ENCODE peak calls at places on chromosomes 4 and X, in ten cellular contexts. Y is omental fat pad, B is HCT116, F is endothelial cell, E is AG10803, M is lower leg skin, Q is sigmoid colon, K is endothelial cell of umbilical vein, G is testis, X is Peyer's patch. H is an unnamed sample.

GRCh38 chr4:1746919-1747602 is 25.7 kb downstream of the TACC3 start:
- DNase-seq in Y (no peak), B (no peak), F (no peak), E (no peak), M (no peak), Q (no peak), K (no peak), G (peak), X (no peak), H (no peak)

GRCh38 chrX:66728818-66729271 is 90.0 kb upstream of the EDA2R start:
- DNase-seq in Y (no peak), B (no peak), F (peak), E (peak), M (peak), Q (peak), K (peak), G (peak), X (peak), H (peak)

GRCh38 chr4:2900701-2901100 is 57.1 kb downstream of the ADD1 start:
- DNase-seq in Y (no peak), B (no peak), F (no peak), E (no peak), M (no peak), Q (no peak), K (no peak), G (no peak), X (no peak), H (no peak)

GRCh38 chr4:40238700-40239548 is 42.1 kb downstream of the RHOH start:
- DNase-seq in Y (no peak), B (no peak), F (no peak), E (no peak), M (no peak), Q (no peak), K (no peak), G (no peak), X (peak), H (peak)

GRCh38 chr4:64776820-64777219 is 367.6 kb upstream of the TECRL start:
- DNase-seq in Y (no peak), B (no peak), F (no peak), E (no peak), M (no peak), Q (no peak), K (no peak), G (no peak), X (no peak), H (no peak)

GRCh38 chr4:100872811-100873210 is 355.0 kb upstream of the EMCN start:
- DNase-seq in Y (no peak), B (no peak), F (no peak), E (peak), M (no peak), Q (no peak), K (no peak), G (no peak), X (no peak), H (no peak)

GRCh38 chr4:78207951-78208350 is 150.8 kb downstream of the FRAS1 start:
- DNase-seq in Y (no peak), B (no peak), F (no peak), E (no peak), M (no peak), Q (no peak), K (no peak), G (no peak), X (no peak), H (no peak)

GRCh38 chr4:80709082-80709869 is 321.2 kb upstream of the BMP3 start:
- DNase-seq in Y (no peak), B (no peak), F (no peak), E (no peak), M (no peak), Q (no peak), K (no peak), G (no peak), X (no peak), H (no peak)

GRCh38 chr4:161929966-161930365 is 233.8 kb downstream of the FSTL5 start:
- DNase-seq in Y (no peak), B (no peak), F (no peak), E (peak), M (no peak), Q (no peak), K (peak), G (peak), X (no peak), H (no peak)

GRCh38 chr4:128468485-128468989 is 180.9 kb upstream of the PGRMC2 start:
- DNase-seq in Y (no peak), B (no peak), F (no peak), E (peak), M (peak), Q (peak), K (peak), G (peak), X (peak), H (no peak)

GRCh38 chr4:128465523-128465922 is 177.9 kb upstream of the PGRMC2 start:
- DNase-seq in Y (no peak), B (no peak), F (no peak), E (no peak), M (no peak), Q (no peak), K (no peak), G (no peak), X (no peak), H (no peak)

GRCh38 chr4:128471576-128471975 is 184.0 kb upstream of the PGRMC2 start:
- DNase-seq in Y (no peak), B (no peak), F (no peak), E (no peak), M (no peak), Q (no peak), K (no peak), G (no peak), X (no peak), H (no peak)

GRCh38 chr4:128475597-128475996 is 188.0 kb upstream of the PGRMC2 start:
- DNase-seq in Y (no peak), B (no peak), F (no peak), E (no peak), M (no peak), Q (no peak), K (no peak), G (no peak), X (no peak), H (no peak)

DNA sequence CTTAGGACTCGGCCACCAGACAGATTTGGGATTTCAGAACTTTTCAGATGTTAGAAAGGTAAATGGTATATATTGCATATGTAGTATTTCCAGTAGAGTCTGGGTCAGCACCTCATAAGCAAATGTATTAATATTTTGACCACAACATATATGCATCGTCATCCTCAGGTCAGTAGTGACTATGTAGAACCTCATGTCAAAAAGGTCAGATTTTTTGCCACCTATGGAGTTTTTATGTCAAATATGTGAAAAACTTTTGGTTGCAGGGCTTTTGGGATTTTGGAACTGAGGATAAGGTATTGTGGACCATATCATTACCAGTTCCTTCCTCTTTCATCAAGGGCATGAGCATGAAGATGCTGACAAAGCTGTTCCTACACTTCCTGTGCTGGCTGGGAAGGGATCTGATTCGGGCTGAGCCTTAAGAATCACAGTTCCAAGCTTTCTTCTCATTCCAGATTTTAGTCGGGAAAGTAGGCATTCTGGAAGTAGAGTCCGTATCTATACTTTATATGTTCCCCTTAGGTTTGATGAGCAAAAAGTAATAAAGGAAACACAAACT is 183.0 kb upstream of the PGRMC2 start:
- DNase-seq in Y (no peak), B (no peak), F (no peak), E (no peak), M (no peak), Q (no peak), K (no peak), G (no peak), X (no peak), H (no peak)
- TF ChIP-seq CTCF in Y (no peak), B (no peak), F (no peak), E (no peak), M (no peak), Q (no peak), K (no peak), G (no peak), X (no peak), H (no peak)

GRCh38 chrX:131818297-131818936 is 204.7 kb upstream of the STK26 start:
- DNase-seq in Y (no peak), B (no peak), F (no peak), E (no peak), M (no peak), Q (no peak), K (no peak), G (no peak), X (no peak), H (no peak)

GRCh38 chrX:131821945-131822622 is 201.0 kb upstream of the STK26 start:
- DNase-seq in Y (peak), B (no peak), F (no peak), E (no peak), M (no peak), Q (peak), K (no peak), G (no peak), X (peak), H (peak)

GRCh38 chrX:131812847-131813825 is 210.0 kb upstream of the STK26 start:
- DNase-seq in Y (peak), B (no peak), F (no peak), E (peak), M (peak), Q (peak), K (peak), G (no peak), X (peak), H (peak)

DNA sequence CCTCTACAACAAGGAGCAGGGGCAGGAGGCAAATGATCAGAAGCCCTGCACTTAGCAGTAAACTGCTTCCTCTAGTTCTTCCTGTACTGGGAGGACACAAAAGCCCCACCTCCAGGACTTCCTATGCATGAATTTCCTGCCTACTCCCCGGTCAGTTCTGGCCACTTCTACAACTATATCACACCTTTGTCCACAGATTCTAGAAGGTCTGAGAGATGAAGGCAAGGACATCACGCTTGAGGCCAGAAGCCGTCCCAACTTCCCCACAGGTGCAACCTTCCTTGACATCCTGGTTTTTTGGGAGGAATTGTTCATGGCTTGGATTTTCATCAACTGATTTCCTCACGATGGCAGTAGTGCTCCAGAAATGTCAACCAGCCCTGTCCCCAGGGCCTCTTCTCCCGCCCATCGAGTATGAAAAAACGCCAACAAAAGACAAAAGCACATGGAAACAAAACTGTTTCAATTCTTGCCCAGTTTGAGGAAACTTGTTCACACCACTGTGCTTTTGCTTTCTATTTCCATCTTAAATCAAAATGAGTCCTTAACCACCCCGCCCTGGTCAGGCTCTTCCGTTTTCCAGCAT is 206.5 kb upstream of the STK26 start:
- DNase-seq in Y (peak), B (no peak), F (no peak), E (peak), M (peak), Q (peak), K (peak), G (no peak), X (peak), H (peak)
- TF ChIP-seq CTCF in Y (no peak), B (no peak), F (no peak), E (peak), M (no peak), Q (peak), K (no peak), G (no peak), X (peak), H (peak)

GRCh38 chr4:24559889-24560288 is 24.5 kb downstream of the DHX15 start:
- DNase-seq in Y (no peak), B (no peak), F (no peak), E (peak), M (no peak), Q (no peak), K (no peak), G (no peak), X (no peak), H (no peak)
- TF ChIP-seq CTCF in Y (no peak), B (no peak), F (no peak), E (no peak), M (no peak), Q (no peak), K (no peak), G (no peak), X (no peak), H (no peak)

DNA sequence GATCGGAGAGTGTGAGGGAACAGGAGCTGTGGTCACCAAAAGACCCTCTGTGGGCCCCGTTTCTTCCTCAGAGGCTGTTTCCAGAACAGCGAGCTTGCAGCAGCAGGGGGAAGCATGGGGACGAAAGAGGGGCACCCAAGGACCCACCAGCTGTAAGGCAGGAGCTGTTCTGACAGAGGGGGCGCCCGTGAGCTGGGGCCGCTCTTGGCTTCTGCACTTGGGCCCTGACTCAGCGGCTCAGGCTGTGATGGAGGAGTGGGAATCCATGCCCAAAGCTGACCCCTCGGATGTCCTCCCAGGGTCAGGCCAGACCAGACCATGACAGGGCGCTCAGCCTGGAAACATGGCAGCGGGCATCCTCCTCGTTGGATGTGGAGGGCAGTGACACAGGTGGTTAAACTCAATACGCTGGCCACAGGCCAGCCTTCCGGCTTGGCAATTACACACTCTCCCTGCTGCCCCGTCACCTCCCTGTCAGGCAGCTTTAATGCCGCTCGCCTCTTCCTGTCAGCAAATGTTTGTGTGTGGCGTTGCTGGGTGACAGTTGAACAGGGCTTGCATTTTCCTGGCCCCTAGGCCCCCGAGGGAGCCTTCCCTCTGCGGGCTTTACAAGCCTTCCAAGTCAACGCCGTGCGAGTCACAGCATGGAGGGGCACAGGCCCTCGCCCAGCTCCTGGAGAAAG is 620.2 kb downstream of the BCOR start:
- DNase-seq in Y (no peak), B (no peak), F (peak), E (peak), M (no peak), Q (no peak), K (peak), G (no peak), X (no peak), H (no peak)
- TF ChIP-seq CTCF in Y (no peak), B (no peak), F (no peak), E (no peak), M (no peak), Q (no peak), K (no peak), G (no peak), X (no peak), H (no peak)

H was measured in spleen.